ENCODE peak calls at places on chromosome 21, in ten cellular contexts. Q is right cardiac atrium, V is neural crest cell, D is substantia nigra, I is NCI-H1105 treated with DMSO at 0.1 percent for 48 hours, S is KBM-7, X is fibroblast of villous mesenchyme, G is Panc1, M is fibroblast of the conjunctiva, O is AML-193. C is an unnamed sample.

GRCh38 chr21:42118121-42118795 is 47.1 kb downstream of the UMODL1 start:
- DNase-seq in X (no peak), G (no peak), I (no peak), S (peak), M (no peak), D (no peak), Q (no peak), V (no peak), O (peak), C (no peak)

GRCh38 chr21:22138297-22139016 is 1140.2 kb downstream of the NCAM2 start:
- DNase-seq in S (no peak), M (no peak), D (no peak), G (no peak), Q (no peak), X (no peak), I (no peak), O (no peak), V (no peak), C (no peak)

GRCh38 chr21:42122808-42123207 is 51.7 kb downstream of the UMODL1 start:
- DNase-seq in Q (no peak), S (no peak), V (no peak), I (no peak), D (no peak), X (no peak), O (no peak), M (no peak), G (no peak), C (no peak)

GRCh38 chr21:42850866-42851391 is 28.4 kb downstream of the WDR4 start:
- DNase-seq in Q (no peak), O (no peak), M (no peak), I (no peak), V (no peak), S (peak), G (no peak), D (no peak), X (peak), C (no peak)

GRCh38 chr21:29190920-29191319 is 60.5 kb downstream of the MAP3K7CL start:
- DNase-seq in I (no peak), M (peak), G (no peak), O (peak), X (peak), S (no peak), V (no peak), D (no peak), Q (no peak), C (no peak)

GRCh38 chr21:33390479-33390878 is 12.7 kb upstream of the IFNGR2 start:
- DNase-seq in D (no peak), X (no peak), V (no peak), M (no peak), G (no peak), I (no peak), S (no peak), Q (no peak), O (no peak), C (no peak)

GRCh38 chr21:31630062-31630711 is 29.3 kb upstream of the SOD1 start:
- DNase-seq in O (no peak), S (no peak), G (peak), I (peak), Q (no peak), X (peak), V (no peak), D (no peak), M (peak), C (no peak)

GRCh38 chr21:26136686-26137085 is 33.9 kb downstream of the APP start:
- DNase-seq in X (no peak), V (no peak), G (no peak), I (no peak), O (no peak), M (no peak), D (no peak), S (peak), Q (no peak), C (no peak)